ENCODE peak calls at places on chromosomes 4 and X, in five cellular contexts. One of them, this sample, is unnamed.

GRCh38 chr4:101649790-101650450 is 140.6 kb upstream of the BANK1 start:
- DNase-seq in spleen: no peak
- DNase-seq in CD4-positive, alpha-beta T cell: no peak
- DNase-seq in tibial nerve: no peak
- DNase-seq in H9: no peak
- DNase-seq in this sample: no peak

GRCh38 chrX:12824944-12825343 is 33.7 kb downstream of the PRPS2 start:
- DNase-seq in spleen: no peak
- DNase-seq in CD4-positive, alpha-beta T cell: no peak
- DNase-seq in tibial nerve: no peak
- DNase-seq in H9: no peak
- DNase-seq in this sample: no peak

GRCh38 chrX:2710496-2710895 is 19.4 kb downstream of the CD99 start:
- DNase-seq in spleen: no peak
- DNase-seq in CD4-positive, alpha-beta T cell: no peak
- DNase-seq in tibial nerve: no peak
- DNase-seq in H9: no peak
- DNase-seq in this sample: peak; percentile 18

GRCh38 chr4:102585329-102585728 is 84.2 kb downstream of the NFKB1 start:
- DNase-seq in spleen: no peak
- DNase-seq in CD4-positive, alpha-beta T cell: no peak
- DNase-seq in tibial nerve: no peak
- DNase-seq in H9: no peak
- DNase-seq in this sample: no peak

GRCh38 chr4:73661646-73662119 is 41.4 kb upstream of the RASSF6 start:
- DNase-seq in spleen: no peak
- DNase-seq in CD4-positive, alpha-beta T cell: no peak
- DNase-seq in tibial nerve: no peak
- DNase-seq in H9: no peak
- DNase-seq in this sample: no peak

GRCh38 chr4:47442980-47443379 is 20.5 kb downstream of the COMMD8 start:
- DNase-seq in spleen: no peak
- DNase-seq in CD4-positive, alpha-beta T cell: no peak
- DNase-seq in tibial nerve: no peak
- DNase-seq in H9: no peak
- DNase-seq in this sample: no peak

GRCh38 chrX:39248330-39248729 is 447.1 kb downstream of the MID1IP1 start:
- DNase-seq in spleen: no peak
- DNase-seq in CD4-positive, alpha-beta T cell: no peak
- DNase-seq in tibial nerve: no peak
- DNase-seq in H9: no peak
- DNase-seq in this sample: no peak

GRCh38 chr4:61520688-61521160 is 320.6 kb downstream of the ADGRL3 start:
- DNase-seq in spleen: no peak
- DNase-seq in CD4-positive, alpha-beta T cell: no peak
- DNase-seq in tibial nerve: no peak
- DNase-seq in H9: no peak
- DNase-seq in this sample: no peak

GRCh38 chr4:7444731-7445130 is 10.0 kb upstream of the PSAPL1 start:
- DNase-seq in spleen: no peak
- DNase-seq in CD4-positive, alpha-beta T cell: no peak
- DNase-seq in tibial nerve: no peak
- DNase-seq in H9: no peak
- DNase-seq in this sample: no peak

GRCh38 chrX:7996414-7996813 is 69.2 kb upstream of the PNPLA4 start:
- DNase-seq in spleen: no peak
- DNase-seq in CD4-positive, alpha-beta T cell: peak; percentile 1
- DNase-seq in tibial nerve: peak; percentile 20
- DNase-seq in H9: no peak
- DNase-seq in this sample: peak; percentile 10

GRCh38 chr4:119783200-119783978 is 154.8 kb upstream of the PDE5A start:
- DNase-seq in spleen: no peak
- DNase-seq in CD4-positive, alpha-beta T cell: no peak
- DNase-seq in tibial nerve: no peak
- DNase-seq in H9: no peak
- DNase-seq in this sample: no peak

GRCh38 chr4:40594261-40595178 is 35.1 kb downstream of the RBM47 start:
- DNase-seq in spleen: no peak
- DNase-seq in CD4-positive, alpha-beta T cell: no peak
- DNase-seq in tibial nerve: no peak
- DNase-seq in H9: no peak
- DNase-seq in this sample: no peak

GRCh38 chrX:1748408-1748807 is 133.5 kb downstream of the ASMT start:
- DNase-seq in spleen: no peak
- DNase-seq in CD4-positive, alpha-beta T cell: no peak
- DNase-seq in tibial nerve: no peak
- DNase-seq in H9: no peak
- DNase-seq in this sample: no peak

GRCh38 chr4:37431417-37431743 is 186.8 kb downstream of the NWD2 start:
- DNase-seq in spleen: no peak
- DNase-seq in CD4-positive, alpha-beta T cell: no peak
- DNase-seq in tibial nerve: no peak
- DNase-seq in H9: no peak
- DNase-seq in this sample: no peak

GRCh38 chr4:2787230-2788100 is 5.4 kb upstream of the SH3BP2 start:
- DNase-seq in spleen: peak; percentile 91
- DNase-seq in CD4-positive, alpha-beta T cell: peak; percentile 46
- DNase-seq in tibial nerve: no peak
- DNase-seq in H9: peak; percentile 52
- DNase-seq in this sample: no peak

GRCh38 chrX:71095971-71096701 is 485 bp downstream of the FOXO4 start:
- DNase-seq in spleen: peak; percentile 83
- DNase-seq in CD4-positive, alpha-beta T cell: no peak
- DNase-seq in tibial nerve: peak; percentile 53
- DNase-seq in H9: no peak
- DNase-seq in this sample: no peak

DNA sequence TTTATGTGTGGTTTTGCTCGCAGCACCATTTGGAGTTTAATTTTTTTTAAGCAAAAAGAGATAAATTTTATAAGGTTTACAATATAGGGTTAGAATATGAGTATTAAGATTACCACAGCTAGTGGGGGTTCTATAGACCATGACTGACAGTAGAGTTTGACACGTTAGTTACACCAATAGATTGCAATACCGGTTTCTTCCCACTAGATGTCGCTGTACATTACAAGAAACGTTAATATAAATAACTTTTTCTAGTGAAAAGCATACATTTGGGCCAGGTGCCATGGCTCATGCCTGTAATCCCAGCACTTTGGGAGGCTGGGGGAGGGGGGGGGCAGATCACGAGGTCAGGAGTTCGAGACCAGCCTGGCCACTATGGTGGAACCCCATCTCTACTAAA is 433.6 kb downstream of the MAGEB5 start:
- DNase-seq in spleen: no peak
- DNase-seq in CD4-positive, alpha-beta T cell: no peak
- DNase-seq in tibial nerve: no peak
- DNase-seq in H9: no peak
- DNase-seq in this sample: peak; percentile 4
- TF ChIP-seq CTCF in spleen: peak; percentile 42
- TF ChIP-seq CTCF in CD4-positive, alpha-beta T cell: no peak
- TF ChIP-seq CTCF in tibial nerve: no peak
- TF ChIP-seq CTCF in H9: peak; percentile 72
- TF ChIP-seq CTCF in this sample: peak; percentile 64

GRCh38 chr4:87966095-87966496 is 9.4 kb upstream of the SPP1 start:
- DNase-seq in spleen: no peak
- DNase-seq in CD4-positive, alpha-beta T cell: no peak
- DNase-seq in tibial nerve: no peak
- DNase-seq in H9: no peak
- DNase-seq in this sample: no peak

GRCh38 chr4:87956501-87956900 is 19.0 kb upstream of the SPP1 start:
- DNase-seq in spleen: no peak
- DNase-seq in CD4-positive, alpha-beta T cell: no peak
- DNase-seq in tibial nerve: no peak
- DNase-seq in H9: no peak
- DNase-seq in this sample: no peak

GRCh38 chr4:87967193-87967592 is 8.3 kb upstream of the SPP1 start:
- DNase-seq in spleen: no peak
- DNase-seq in CD4-positive, alpha-beta T cell: no peak
- DNase-seq in tibial nerve: no peak
- DNase-seq in H9: no peak
- DNase-seq in this sample: no peak

GRCh38 chr4:87965501-87965975 is 10.0 kb upstream of the SPP1 start:
- DNase-seq in spleen: peak; percentile 75
- DNase-seq in CD4-positive, alpha-beta T cell: no peak
- DNase-seq in tibial nerve: no peak
- DNase-seq in H9: peak; percentile 65
- DNase-seq in this sample: no peak

DNA sequence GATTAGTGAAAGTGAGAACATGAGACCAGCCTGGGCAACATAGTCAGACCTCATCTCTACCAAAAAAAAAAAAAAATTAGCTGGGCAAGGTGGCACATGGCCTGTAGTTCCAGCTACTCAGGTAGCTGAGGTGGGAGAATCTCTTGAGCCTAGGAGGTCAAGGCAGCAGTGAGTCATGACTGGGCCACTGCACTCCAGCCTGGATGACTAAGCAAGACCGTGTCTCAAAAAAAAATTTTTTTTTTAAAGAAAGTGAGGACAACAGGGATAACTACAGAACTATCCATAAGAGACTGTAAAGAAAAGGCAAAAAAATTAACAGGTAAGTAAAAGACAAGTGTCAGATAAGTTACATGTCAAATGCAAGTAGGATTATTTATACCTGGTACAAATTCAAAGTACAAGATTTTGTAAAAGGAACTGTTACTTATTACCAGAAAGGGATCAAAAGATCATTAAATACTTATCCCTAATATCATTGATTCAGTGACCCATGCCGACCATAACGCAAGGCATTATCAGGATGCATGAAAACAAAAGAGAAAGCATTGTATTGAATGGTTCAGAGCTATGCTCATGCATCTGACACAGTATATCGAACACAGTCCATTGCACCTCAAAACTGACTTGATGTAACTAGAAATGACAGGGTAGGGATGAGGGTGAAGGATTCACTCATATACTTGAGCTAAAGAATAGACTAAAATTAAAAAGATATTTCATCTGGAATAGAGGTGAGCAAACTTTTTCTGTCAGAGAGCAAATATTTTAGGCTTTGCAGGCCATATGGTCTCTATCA is 13.3 kb upstream of the SPP1 start:
- DNase-seq in spleen: no peak
- DNase-seq in CD4-positive, alpha-beta T cell: no peak
- DNase-seq in tibial nerve: no peak
- DNase-seq in H9: no peak
- DNase-seq in this sample: no peak
- H3K27ac ChIP-seq in spleen: no peak overlapping the region
- H3K27ac ChIP-seq in CD4-positive, alpha-beta T cell: no peak overlapping the region
- H3K27ac ChIP-seq in tibial nerve: no peak overlapping the region
- H3K27ac ChIP-seq in H9: no peak overlapping the region
- H3K27ac ChIP-seq in this sample: no peak overlapping the region

DNA sequence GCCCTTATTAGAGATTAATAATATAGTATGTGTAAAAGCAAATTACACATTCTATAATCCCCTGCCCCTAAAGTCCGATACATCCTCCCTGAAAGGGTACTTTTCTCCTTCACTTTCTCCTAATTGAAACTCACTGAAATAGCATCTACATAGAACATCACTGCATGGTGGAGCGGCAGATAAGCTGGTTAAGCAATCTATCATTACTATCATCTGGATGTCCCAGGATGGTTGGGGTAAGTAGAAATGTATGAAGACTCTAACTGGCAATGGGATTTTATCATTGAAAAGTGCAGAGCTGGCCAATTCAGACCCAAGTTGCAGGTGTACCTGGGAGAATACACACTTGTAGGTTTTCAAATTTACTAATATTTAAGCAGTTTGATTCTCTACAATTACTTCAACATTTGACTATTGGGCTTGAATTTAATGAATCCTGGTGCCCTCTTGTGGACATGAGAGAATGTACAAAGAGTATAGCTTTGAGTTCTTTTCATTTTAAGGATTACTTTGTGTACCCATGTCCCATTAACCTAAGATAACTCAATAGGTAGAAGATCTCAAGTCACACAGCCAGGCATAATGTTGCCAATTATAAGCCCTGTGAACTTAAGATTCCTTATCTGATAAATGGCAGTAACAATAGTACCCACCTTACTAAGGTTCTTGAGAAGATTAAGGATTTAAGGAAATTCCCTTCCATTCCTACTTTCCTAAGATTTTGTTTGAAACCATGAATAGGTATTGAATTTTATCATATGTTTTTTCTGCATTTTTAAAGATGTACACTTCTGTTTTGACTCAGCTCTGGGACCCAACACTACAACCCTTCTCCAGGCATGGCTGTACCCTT is 69.8 kb downstream of the SHROOM3 start:
- DNase-seq in spleen: no peak
- DNase-seq in CD4-positive, alpha-beta T cell: no peak
- DNase-seq in tibial nerve: peak; percentile 33
- DNase-seq in H9: no peak
- DNase-seq in this sample: no peak
- TF ChIP-seq CTCF in spleen: peak; percentile 65
- TF ChIP-seq CTCF in CD4-positive, alpha-beta T cell: peak; percentile 55
- TF ChIP-seq CTCF in tibial nerve: peak; percentile 58
- TF ChIP-seq CTCF in H9: peak; percentile 83
- TF ChIP-seq CTCF in this sample: peak; percentile 64

GRCh38 chrX:140526138-140526537 is 21.3 kb upstream of the SOX3 start:
- DNase-seq in spleen: no peak
- DNase-seq in CD4-positive, alpha-beta T cell: no peak
- DNase-seq in tibial nerve: no peak
- DNase-seq in H9: peak; percentile 52
- DNase-seq in this sample: no peak
- H3K27ac ChIP-seq in spleen: no peak overlapping the region
- H3K27ac ChIP-seq in CD4-positive, alpha-beta T cell: no peak overlapping the region
- H3K27ac ChIP-seq in tibial nerve: no peak overlapping the region
- H3K27ac ChIP-seq in H9: peak overlapping the region; percentile 94
- H3K27ac ChIP-seq in this sample: no peak overlapping the region

GRCh38 chr4:87977521-87978278 is 2.2 kb downstream of the SPP1 start:
- DNase-seq in spleen: no peak
- DNase-seq in CD4-positive, alpha-beta T cell: no peak
- DNase-seq in tibial nerve: no peak
- DNase-seq in H9: no peak
- DNase-seq in this sample: no peak

GRCh38 chr4:87973283-87974169 is 2.0 kb upstream of the SPP1 start:
- DNase-seq in spleen: peak; percentile 66
- DNase-seq in CD4-positive, alpha-beta T cell: peak; percentile 17
- DNase-seq in tibial nerve: peak; percentile 55
- DNase-seq in H9: peak; percentile 58
- DNase-seq in this sample: peak; percentile 18

GRCh38 chr4:87974856-87975462 is 555 bp upstream of the SPP1 start:
- DNase-seq in spleen: peak; percentile 51
- DNase-seq in CD4-positive, alpha-beta T cell: no peak
- DNase-seq in tibial nerve: no peak
- DNase-seq in H9: peak; percentile 49
- DNase-seq in this sample: no peak

GRCh38 chr4:87978656-87979055 is 3.1 kb downstream of the SPP1 start:
- DNase-seq in spleen: no peak
- DNase-seq in CD4-positive, alpha-beta T cell: no peak
- DNase-seq in tibial nerve: no peak
- DNase-seq in H9: no peak
- DNase-seq in this sample: no peak

GRCh38 chr4:87975466-87975865 is at the start of gene SPP1:
- DNase-seq in spleen: peak; percentile 50
- DNase-seq in CD4-positive, alpha-beta T cell: peak; percentile 8
- DNase-seq in tibial nerve: no peak
- DNase-seq in H9: peak; percentile 88
- DNase-seq in this sample: no peak
- TF ChIP-seq CTCF in spleen: no peak
- TF ChIP-seq CTCF in CD4-positive, alpha-beta T cell: no peak
- TF ChIP-seq CTCF in tibial nerve: no peak
- TF ChIP-seq CTCF in H9: peak; percentile 16
- TF ChIP-seq CTCF in this sample: no peak

This sample was measured in Panc1.